ENCODE peak calls at places on chromosomes 1 and 21, in seven cellular contexts. One of them, this sample, is unnamed.

GRCh38 chr1:167418397-167418796 is 99.9 kb downstream of the CD247 start:
- DNase-seq in GM12878: no peak
- DNase-seq in GM06990: no peak
- DNase-seq in ovary: no peak
- DNase-seq in cardiac muscle cell: no peak
- DNase-seq in AG04450: no peak
- DNase-seq in lower lobe of right lung: no peak
- DNase-seq in this sample: no peak

GRCh38 chr1:77400781-77401180 is 119.0 kb downstream of the AK5 start:
- DNase-seq in GM12878: no peak
- DNase-seq in GM06990: no peak
- DNase-seq in ovary: no peak
- DNase-seq in cardiac muscle cell: no peak
- DNase-seq in AG04450: no peak
- DNase-seq in lower lobe of right lung: no peak
- DNase-seq in this sample: no peak

GRCh38 chr1:25123551-25123950 is 108.8 kb downstream of the SYF2 start:
- DNase-seq in GM12878: no peak
- DNase-seq in GM06990: no peak
- DNase-seq in ovary: no peak
- DNase-seq in cardiac muscle cell: no peak
- DNase-seq in AG04450: no peak
- DNase-seq in lower lobe of right lung: no peak
- DNase-seq in this sample: no peak

GRCh38 chr1:114153051-114153620 is 533 bp downstream of the SYT6 start:
- DNase-seq in GM12878: no peak
- DNase-seq in GM06990: no peak
- DNase-seq in ovary: peak
- DNase-seq in cardiac muscle cell: peak
- DNase-seq in AG04450: no peak
- DNase-seq in lower lobe of right lung: peak
- DNase-seq in this sample: no peak

GRCh38 chr1:145690587-145691558 is 16.3 kb downstream of the PDZK1 start:
- DNase-seq in GM12878: peak
- DNase-seq in GM06990: peak
- DNase-seq in ovary: no peak
- DNase-seq in cardiac muscle cell: no peak
- DNase-seq in AG04450: peak
- DNase-seq in lower lobe of right lung: no peak
- DNase-seq in this sample: no peak

GRCh38 chr1:92839442-92839841 is 7.6 kb downstream of the RPL5 start:
- DNase-seq in GM12878: no peak
- DNase-seq in GM06990: no peak
- DNase-seq in ovary: no peak
- DNase-seq in cardiac muscle cell: no peak
- DNase-seq in AG04450: no peak
- DNase-seq in lower lobe of right lung: no peak
- DNase-seq in this sample: no peak

GRCh38 chr1:160161965-160162705 is 10.7 kb downstream of the ATP1A4 start:
- DNase-seq in GM12878: no peak
- DNase-seq in GM06990: peak
- DNase-seq in ovary: no peak
- DNase-seq in cardiac muscle cell: peak
- DNase-seq in AG04450: no peak
- DNase-seq in lower lobe of right lung: no peak
- DNase-seq in this sample: no peak

GRCh38 chr1:84387480-84388163 is 10.7 kb upstream of the DNASE2B start:
- DNase-seq in GM12878: no peak
- DNase-seq in GM06990: no peak
- DNase-seq in ovary: no peak
- DNase-seq in cardiac muscle cell: no peak
- DNase-seq in AG04450: no peak
- DNase-seq in lower lobe of right lung: no peak
- DNase-seq in this sample: no peak

GRCh38 chr1:169161512-169162194 is 55.2 kb downstream of the ATP1B1 start:
- DNase-seq in GM12878: peak
- DNase-seq in GM06990: peak
- DNase-seq in ovary: no peak
- DNase-seq in cardiac muscle cell: no peak
- DNase-seq in AG04450: no peak
- DNase-seq in lower lobe of right lung: no peak
- DNase-seq in this sample: no peak

GRCh38 chr1:186738896-186739295 is 58.7 kb upstream of the PTGS2 start:
- DNase-seq in GM12878: no peak
- DNase-seq in GM06990: peak
- DNase-seq in ovary: no peak
- DNase-seq in cardiac muscle cell: no peak
- DNase-seq in AG04450: no peak
- DNase-seq in lower lobe of right lung: no peak
- DNase-seq in this sample: no peak

GRCh38 chr1:61208172-61208571 is 125.8 kb downstream of the NFIA start:
- DNase-seq in GM12878: no peak
- DNase-seq in GM06990: no peak
- DNase-seq in ovary: no peak
- DNase-seq in cardiac muscle cell: no peak
- DNase-seq in AG04450: no peak
- DNase-seq in lower lobe of right lung: no peak
- DNase-seq in this sample: no peak

GRCh38 chr1:10378071-10378841 is 20.6 kb upstream of the PGD start:
- DNase-seq in GM12878: no peak
- DNase-seq in GM06990: no peak
- DNase-seq in ovary: peak
- DNase-seq in cardiac muscle cell: no peak
- DNase-seq in AG04450: peak
- DNase-seq in lower lobe of right lung: peak
- DNase-seq in this sample: no peak

GRCh38 chr1:186304982-186305949 is 69.8 kb downstream of the TPR start:
- DNase-seq in GM12878: no peak
- DNase-seq in GM06990: peak
- DNase-seq in ovary: no peak
- DNase-seq in cardiac muscle cell: peak
- DNase-seq in AG04450: no peak
- DNase-seq in lower lobe of right lung: no peak
- DNase-seq in this sample: no peak

GRCh38 chr1:182596934-182597333 is 7.3 kb downstream of the RGS16 start:
- DNase-seq in GM12878: no peak
- DNase-seq in GM06990: no peak
- DNase-seq in ovary: no peak
- DNase-seq in cardiac muscle cell: no peak
- DNase-seq in AG04450: no peak
- DNase-seq in lower lobe of right lung: no peak
- DNase-seq in this sample: no peak

GRCh38 chr1:186143521-186143920 is 231.5 kb downstream of the TPR start:
- DNase-seq in GM12878: no peak
- DNase-seq in GM06990: no peak
- DNase-seq in ovary: no peak
- DNase-seq in cardiac muscle cell: no peak
- DNase-seq in AG04450: no peak
- DNase-seq in lower lobe of right lung: no peak
- DNase-seq in this sample: no peak

GRCh38 chr21:45060089-45060488 is 14.3 kb upstream of the ADARB1 start:
- DNase-seq in GM12878: no peak
- DNase-seq in GM06990: no peak
- DNase-seq in ovary: no peak
- DNase-seq in cardiac muscle cell: no peak
- DNase-seq in AG04450: no peak
- DNase-seq in lower lobe of right lung: no peak
- DNase-seq in this sample: no peak

GRCh38 chr1:160708821-160709220 is 2.8 kb downstream of the CD48 start:
- DNase-seq in GM12878: no peak
- DNase-seq in GM06990: peak
- DNase-seq in ovary: no peak
- DNase-seq in cardiac muscle cell: no peak
- DNase-seq in AG04450: no peak
- DNase-seq in lower lobe of right lung: no peak
- DNase-seq in this sample: no peak

GRCh38 chr1:212237651-212238050 is 47.6 kb upstream of the PPP2R5A start:
- DNase-seq in GM12878: no peak
- DNase-seq in GM06990: peak
- DNase-seq in ovary: no peak
- DNase-seq in cardiac muscle cell: no peak
- DNase-seq in AG04450: no peak
- DNase-seq in lower lobe of right lung: no peak
- DNase-seq in this sample: peak

GRCh38 chr1:152599934-152600333 is at the start of gene LCE3C:
- DNase-seq in GM12878: no peak
- DNase-seq in GM06990: no peak
- DNase-seq in ovary: no peak
- DNase-seq in cardiac muscle cell: no peak
- DNase-seq in AG04450: no peak
- DNase-seq in lower lobe of right lung: no peak
- DNase-seq in this sample: no peak

GRCh38 chr1:56409112-56409691 is 170.2 kb downstream of the PLPP3 start:
- DNase-seq in GM12878: no peak
- DNase-seq in GM06990: no peak
- DNase-seq in ovary: no peak
- DNase-seq in cardiac muscle cell: no peak
- DNase-seq in AG04450: no peak
- DNase-seq in lower lobe of right lung: peak
- DNase-seq in this sample: no peak

GRCh38 chr1:85330711-85331290 is 54.4 kb upstream of the BCL10 start:
- DNase-seq in GM12878: no peak
- DNase-seq in GM06990: no peak
- DNase-seq in ovary: no peak
- DNase-seq in cardiac muscle cell: no peak
- DNase-seq in AG04450: peak
- DNase-seq in lower lobe of right lung: no peak
- DNase-seq in this sample: no peak

GRCh38 chr1:240714893-240715292 is 102.9 kb upstream of the GREM2 start:
- DNase-seq in GM12878: no peak
- DNase-seq in GM06990: no peak
- DNase-seq in ovary: no peak
- DNase-seq in cardiac muscle cell: no peak
- DNase-seq in AG04450: no peak
- DNase-seq in lower lobe of right lung: no peak
- DNase-seq in this sample: no peak

GRCh38 chr1:161258439-161259386 is at the start of gene PCP4L1:
- DNase-seq in GM12878: no peak
- DNase-seq in GM06990: peak
- DNase-seq in ovary: peak
- DNase-seq in cardiac muscle cell: peak
- DNase-seq in AG04450: no peak
- DNase-seq in lower lobe of right lung: peak
- DNase-seq in this sample: no peak

GRCh38 chr1:6148497-6149241 is 31.5 kb downstream of the CHD5 start:
- DNase-seq in GM12878: no peak
- DNase-seq in GM06990: peak
- DNase-seq in ovary: peak
- DNase-seq in cardiac muscle cell: peak
- DNase-seq in AG04450: no peak
- DNase-seq in lower lobe of right lung: peak
- DNase-seq in this sample: no peak

GRCh38 chr1:156493749-156494148 is 6.8 kb downstream of the MEF2D start:
- DNase-seq in GM12878: no peak
- DNase-seq in GM06990: no peak
- DNase-seq in ovary: no peak
- DNase-seq in cardiac muscle cell: no peak
- DNase-seq in AG04450: no peak
- DNase-seq in lower lobe of right lung: no peak
- DNase-seq in this sample: no peak
- H3K4me3 ChIP-seq in GM12878: peak
- H3K4me3 ChIP-seq in GM06990: peak
- H3K4me3 ChIP-seq in ovary: no peak
- H3K4me3 ChIP-seq in cardiac muscle cell: no peak
- H3K4me3 ChIP-seq in AG04450: no peak
- H3K4me3 ChIP-seq in lower lobe of right lung: no peak
- H3K4me3 ChIP-seq in this sample: no peak

GRCh38 chr21:22120616-22121266 is 1122.5 kb downstream of the NCAM2 start:
- DNase-seq in GM12878: no peak
- DNase-seq in GM06990: no peak
- DNase-seq in ovary: no peak
- DNase-seq in cardiac muscle cell: no peak
- DNase-seq in AG04450: no peak
- DNase-seq in lower lobe of right lung: no peak
- DNase-seq in this sample: no peak
- TF ChIP-seq CTCF in GM12878: no peak
- TF ChIP-seq CTCF in GM06990: no peak
- TF ChIP-seq CTCF in ovary: no peak
- TF ChIP-seq CTCF in cardiac muscle cell: peak
- TF ChIP-seq CTCF in AG04450: peak
- TF ChIP-seq CTCF in lower lobe of right lung: no peak
- TF ChIP-seq CTCF in this sample: peak

GRCh38 chr1:228313536-228314277 is 92.9 kb downstream of the TRIM11 start:
- DNase-seq in GM12878: no peak
- DNase-seq in GM06990: no peak
- DNase-seq in ovary: peak
- DNase-seq in cardiac muscle cell: no peak
- DNase-seq in AG04450: no peak
- DNase-seq in lower lobe of right lung: peak
- DNase-seq in this sample: no peak
- H3K4me3 ChIP-seq in GM12878: no peak
- H3K4me3 ChIP-seq in GM06990: no peak
- H3K4me3 ChIP-seq in ovary: no peak
- H3K4me3 ChIP-seq in cardiac muscle cell: no peak
- H3K4me3 ChIP-seq in AG04450: no peak
- H3K4me3 ChIP-seq in lower lobe of right lung: no peak
- H3K4me3 ChIP-seq in this sample: no peak

GRCh38 chr1:39657402-39657801 is 14.5 kb downstream of the NT5C1A start:
- DNase-seq in GM12878: no peak
- DNase-seq in GM06990: no peak
- DNase-seq in ovary: no peak
- DNase-seq in cardiac muscle cell: no peak
- DNase-seq in AG04450: no peak
- DNase-seq in lower lobe of right lung: no peak
- DNase-seq in this sample: no peak

GRCh38 chr1:39659538-39659937 is 12.4 kb downstream of the NT5C1A start:
- DNase-seq in GM12878: no peak
- DNase-seq in GM06990: no peak
- DNase-seq in ovary: no peak
- DNase-seq in cardiac muscle cell: no peak
- DNase-seq in AG04450: no peak
- DNase-seq in lower lobe of right lung: no peak
- DNase-seq in this sample: no peak

GRCh38 chr1:39656416-39656815 is 15.5 kb downstream of the NT5C1A start:
- DNase-seq in GM12878: no peak
- DNase-seq in GM06990: no peak
- DNase-seq in ovary: no peak
- DNase-seq in cardiac muscle cell: no peak
- DNase-seq in AG04450: no peak
- DNase-seq in lower lobe of right lung: no peak
- DNase-seq in this sample: no peak

GRCh38 chr1:39659110-39659509 is 12.8 kb downstream of the NT5C1A start:
- DNase-seq in GM12878: no peak
- DNase-seq in GM06990: no peak
- DNase-seq in ovary: no peak
- DNase-seq in cardiac muscle cell: no peak
- DNase-seq in AG04450: no peak
- DNase-seq in lower lobe of right lung: no peak
- DNase-seq in this sample: no peak

DNA sequence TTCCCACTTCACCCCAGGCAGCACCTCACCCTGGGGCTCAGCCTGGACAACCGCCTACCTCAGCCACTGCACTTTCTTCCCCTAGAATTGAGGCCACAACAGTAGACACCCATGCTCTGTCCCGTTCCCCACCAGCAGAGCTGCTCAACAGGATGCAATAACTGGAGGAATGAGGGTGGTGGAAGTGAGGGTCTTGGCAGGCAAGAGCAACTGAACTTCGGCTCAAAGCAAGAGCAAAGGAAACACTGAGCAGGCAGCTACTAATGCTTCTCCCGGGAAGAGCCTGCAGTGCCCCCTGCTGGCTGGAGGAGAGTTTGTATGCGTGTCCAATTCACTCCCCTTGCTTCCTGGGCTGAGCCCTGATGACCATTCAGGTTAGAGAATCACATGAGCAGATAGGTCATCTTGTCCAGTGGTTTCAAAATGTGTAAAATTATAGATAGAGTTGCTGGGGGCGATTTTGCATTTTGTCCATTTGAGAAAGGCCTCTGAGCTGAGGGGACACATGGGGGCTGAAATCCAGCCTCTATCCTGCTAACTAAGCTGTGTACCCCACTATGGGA is 13.9 kb downstream of the NT5C1A start:
- DNase-seq in GM12878: no peak
- DNase-seq in GM06990: peak
- DNase-seq in ovary: peak
- DNase-seq in cardiac muscle cell: peak
- DNase-seq in AG04450: peak
- DNase-seq in lower lobe of right lung: peak
- DNase-seq in this sample: no peak
- TF ChIP-seq CTCF in GM12878: peak
- TF ChIP-seq CTCF in GM06990: peak
- TF ChIP-seq CTCF in ovary: peak
- TF ChIP-seq CTCF in cardiac muscle cell: peak
- TF ChIP-seq CTCF in AG04450: peak
- TF ChIP-seq CTCF in lower lobe of right lung: peak
- TF ChIP-seq CTCF in this sample: peak

This sample was measured in epithelial cell of proximal tubule.